ENCODE peak calls at places on chromosomes 13 and 19, in four cellular contexts. Z is CD8-positive, alpha-beta memory T cell; V is heart right ventricle; Y is esophagus muscularis mucosa. N is an unnamed sample.

GRCh38 chr13:106232680-106233079 is 302.8 kb downstream of the EFNB2 start:
- DNase-seq in Z (no peak), V (no peak), Y (no peak), N (no peak)

GRCh38 chr13:107473255-107473654 is 742.1 kb downstream of the LIG4 start:
- DNase-seq in Y (no peak), Z (no peak), V (no peak), N (no peak)

GRCh38 chr13:107234315-107234714 is 666.4 kb upstream of the ARGLU1 start:
- DNase-seq in V (no peak), Z (no peak), Y (no peak), N (no peak)

GRCh38 chr13:114100446-114101320 is 31.7 kb downstream of the RASA3 start:
- DNase-seq in Z (no peak), Y (no peak), V (peak; percentile 28), N (peak; percentile 23)

GRCh38 chr19:39733841-39734240 is 4.0 kb downstream of the CLC start:
- DNase-seq in Z (no peak), V (no peak), Y (no peak), N (no peak)

GRCh38 chr19:6772028-6772865 is at the start of gene VAV1:
- DNase-seq in Z (peak; percentile 74), Y (no peak), V (peak; percentile 61), N (no peak)

GRCh38 chr13:81395368-81395767 is 1054.4 kb upstream of the SPRY2 start:
- DNase-seq in Y (no peak), V (no peak), Z (no peak), N (no peak)

GRCh38 chr13:43878897-43879322 is 630 bp downstream of the CCDC122 start:
- DNase-seq in Z (no peak), Y (peak; percentile 92), V (peak; percentile 78), N (peak; percentile 65)

GRCh38 chr19:30116530-30116929 is 174.5 kb downstream of the URI1 start:
- DNase-seq in Y (no peak), Z (no peak), V (no peak), N (no peak)
- H3K27me3 ChIP-seq in Y (no peaks in the 10 kb centered on the region), Z (no peaks in the 10 kb centered on the region), V (no peaks in the 10 kb centered on the region), N (no peaks in the 10 kb centered on the region)

GRCh38 chr13:99304541-99304940 is 2.7 kb downstream of the GPR183 start:
- DNase-seq in Y (no peak), Z (no peak), V (no peak), N (no peak)
- H3K4me3 ChIP-seq in Y (no peak overlapping the region), Z (peak overlapping the region; percentile 50), V (no peak overlapping the region), N (no peak overlapping the region)

DNA sequence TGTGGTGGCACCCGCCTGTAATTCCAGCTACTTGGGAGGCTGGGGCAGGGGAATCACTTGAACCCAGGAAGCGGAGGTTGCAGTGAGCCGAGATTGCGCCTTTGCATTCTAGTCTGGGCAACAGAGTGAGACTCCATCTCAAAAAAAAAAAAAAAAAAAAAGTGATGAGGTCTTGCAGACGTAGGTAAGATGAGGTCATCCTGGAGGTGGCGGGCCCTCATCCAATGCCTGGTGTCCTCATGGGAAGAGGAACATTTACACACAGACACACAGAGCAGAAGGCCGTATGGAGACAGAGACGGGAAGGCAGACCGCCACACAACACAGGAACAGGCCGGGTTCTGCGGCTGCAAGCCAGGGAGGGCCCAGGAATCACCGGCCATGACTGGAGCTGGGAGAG is 4.4 kb downstream of the CACTIN start:
- DNase-seq in V (no peak), Y (no peak), Z (no peak), N (no peak)
- H3K4me1 ChIP-seq in V (peaks cover 20% of the 10 kb centered on the region), Y (peaks cover 63% of the 10 kb centered on the region), Z (peaks cover 21% of the 10 kb centered on the region), N (no peaks in the 10 kb centered on the region)

GRCh38 chr19:51293571-51294210 is 17.8 kb upstream of the IGLON5 start:
- DNase-seq in Y (no peak), Z (no peak), V (no peak), N (no peak)
- H3K27me3 ChIP-seq in Y (no peaks in the 10 kb centered on the region), Z (no peaks in the 10 kb centered on the region), V (no peaks in the 10 kb centered on the region), N (no peaks in the 10 kb centered on the region)

GRCh38 chr13:20461860-20462532 is 63.7 kb downstream of the CRYL1 start:
- DNase-seq in V (peak; percentile 30), Z (no peak), Y (peak; percentile 31), N (no peak)

GRCh38 chr13:20461481-20461859 is 64.2 kb downstream of the CRYL1 start:
- DNase-seq in V (no peak), Z (no peak), Y (peak; percentile 80), N (no peak)

GRCh38 chr13:20460744-20461143 is 64.9 kb downstream of the CRYL1 start:
- DNase-seq in Y (peak; percentile 74), Z (no peak), V (no peak), N (no peak)

GRCh38 chr13:20462533-20462915 is 63.1 kb downstream of the CRYL1 start:
- DNase-seq in V (no peak), Y (no peak), Z (no peak), N (no peak)

GRCh38 chr13:20462921-20463320 is 62.7 kb downstream of the CRYL1 start:
- DNase-seq in Y (peak; percentile 55), Z (no peak), V (peak; percentile 34), N (no peak)
- H3K4me3 ChIP-seq in Y (no peak overlapping the region), Z (no peak overlapping the region), V (no peak overlapping the region), N (no peak overlapping the region)

DNA sequence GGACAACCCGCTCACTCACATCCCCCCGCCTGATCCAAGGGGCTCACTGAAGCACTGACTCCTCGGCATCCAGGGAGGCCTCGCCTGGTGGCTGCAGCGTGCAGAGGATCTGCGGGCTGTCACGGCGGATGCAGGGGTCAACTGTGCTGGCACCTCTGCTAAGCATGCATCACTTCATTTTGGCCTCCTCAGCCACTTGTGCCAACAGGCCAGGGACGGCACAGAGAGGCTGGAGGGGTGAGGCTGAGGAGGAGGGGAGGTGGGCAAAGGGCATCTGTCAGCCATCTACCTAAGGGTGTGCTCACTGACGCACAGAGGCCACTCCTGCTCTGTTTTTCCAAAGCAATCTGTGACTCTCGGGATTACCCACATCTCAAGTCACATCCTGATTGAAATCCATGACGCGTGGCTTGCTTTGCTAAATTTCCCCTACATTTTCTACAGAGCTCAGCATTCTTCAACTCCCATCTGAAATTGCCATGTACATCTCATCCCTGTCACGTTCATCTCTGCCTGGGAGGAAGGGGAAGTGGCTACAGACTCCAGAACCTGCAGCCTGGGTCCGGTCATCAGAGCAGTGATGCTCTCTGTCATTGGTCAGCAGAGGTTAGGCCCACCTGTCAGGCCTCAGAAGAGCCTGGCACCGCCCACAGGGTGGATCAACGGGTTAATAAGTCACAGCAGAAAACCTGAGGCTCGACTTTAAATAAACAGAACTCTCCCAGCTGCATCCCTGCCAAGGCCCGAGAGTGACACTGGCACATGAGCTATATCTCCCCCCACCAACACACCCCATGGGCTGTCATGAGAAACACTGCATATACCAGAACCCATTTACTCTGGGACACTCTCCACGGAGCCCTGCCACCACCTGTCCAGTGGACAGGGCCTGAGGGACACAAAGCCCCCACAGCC is 17.6 kb downstream of the ELL start:
- DNase-seq in Y (no peak), V (no peak), Z (no peak), N (peak; percentile 80)
- H3K4me1 ChIP-seq in Y (peaks cover 100% of the 10 kb centered on the region), V (peaks cover 98% of the 10 kb centered on the region), Z (peaks cover 97% of the 10 kb centered on the region), N (peaks cover 43% of the 10 kb centered on the region)

GRCh38 chr13:112071011-112071901 is 4.3 kb downstream of the SOX1 start:
- DNase-seq in Z (no peak), Y (no peak), V (no peak), N (no peak)

GRCh38 chr13:112072531-112073244 is 5.7 kb downstream of the SOX1 start:
- DNase-seq in Z (no peak), V (peak; percentile 13), Y (no peak), N (no peak)

GRCh38 chr13:112069727-112070300 is 2.9 kb downstream of the SOX1 start:
- DNase-seq in V (no peak), Y (peak; percentile 31), Z (no peak), N (no peak)

GRCh38 chr13:112073245-112074138 is 6.5 kb downstream of the SOX1 start:
- DNase-seq in Z (no peak), Y (no peak), V (no peak), N (peak; percentile 17)

DNA sequence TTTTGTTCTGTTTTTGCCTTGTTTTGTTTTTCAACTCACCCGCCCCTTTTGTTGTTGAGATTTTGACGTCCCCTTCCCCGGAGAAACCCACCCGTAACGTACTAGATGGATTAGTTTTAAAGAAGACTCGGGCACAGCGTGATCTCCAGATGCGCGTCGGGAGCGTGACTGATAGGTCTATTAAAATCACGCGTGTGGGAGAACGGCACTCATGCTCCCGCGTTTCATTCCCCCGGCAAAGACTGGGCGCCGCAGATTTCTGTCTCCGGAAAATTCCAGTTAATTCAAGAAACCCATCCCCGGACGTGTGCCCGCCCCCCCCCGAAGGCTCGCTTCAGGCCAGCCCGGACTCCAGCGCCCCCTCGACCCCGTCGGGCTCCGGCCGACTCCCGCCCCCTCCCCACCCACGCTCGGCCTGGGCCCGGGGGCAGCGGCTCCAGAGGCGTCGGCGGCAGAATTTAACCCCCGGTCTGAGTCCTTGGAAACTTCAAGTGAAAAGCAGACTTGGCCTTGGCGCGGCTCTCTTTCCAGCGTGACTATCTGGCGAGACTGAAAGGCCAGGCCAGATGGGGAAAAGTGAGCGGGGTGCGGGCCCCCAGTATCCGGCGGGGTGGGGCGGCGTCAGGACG is 5.1 kb downstream of the SOX1 start:
- DNase-seq in Z (no peak), V (no peak), Y (no peak), N (no peak)
- H3K27me3 ChIP-seq in Z (peaks cover 42% of the 10 kb centered on the region), V (peaks cover 77% of the 10 kb centered on the region), Y (peaks cover 77% of the 10 kb centered on the region), N (peaks cover 2% of the 10 kb centered on the region)

GRCh38 chr19:1239796-1240737 is 1.5 kb upstream of the ATP5F1D start:
- DNase-seq in Z (peak; percentile 94), V (peak; percentile 92), Y (no peak), N (peak; percentile 94)
- H3K4me3 ChIP-seq in Z (no peak overlapping the region), V (peak overlapping the region; percentile 84), Y (peak overlapping the region; percentile 43), N (peak overlapping the region; percentile 45)

DNA sequence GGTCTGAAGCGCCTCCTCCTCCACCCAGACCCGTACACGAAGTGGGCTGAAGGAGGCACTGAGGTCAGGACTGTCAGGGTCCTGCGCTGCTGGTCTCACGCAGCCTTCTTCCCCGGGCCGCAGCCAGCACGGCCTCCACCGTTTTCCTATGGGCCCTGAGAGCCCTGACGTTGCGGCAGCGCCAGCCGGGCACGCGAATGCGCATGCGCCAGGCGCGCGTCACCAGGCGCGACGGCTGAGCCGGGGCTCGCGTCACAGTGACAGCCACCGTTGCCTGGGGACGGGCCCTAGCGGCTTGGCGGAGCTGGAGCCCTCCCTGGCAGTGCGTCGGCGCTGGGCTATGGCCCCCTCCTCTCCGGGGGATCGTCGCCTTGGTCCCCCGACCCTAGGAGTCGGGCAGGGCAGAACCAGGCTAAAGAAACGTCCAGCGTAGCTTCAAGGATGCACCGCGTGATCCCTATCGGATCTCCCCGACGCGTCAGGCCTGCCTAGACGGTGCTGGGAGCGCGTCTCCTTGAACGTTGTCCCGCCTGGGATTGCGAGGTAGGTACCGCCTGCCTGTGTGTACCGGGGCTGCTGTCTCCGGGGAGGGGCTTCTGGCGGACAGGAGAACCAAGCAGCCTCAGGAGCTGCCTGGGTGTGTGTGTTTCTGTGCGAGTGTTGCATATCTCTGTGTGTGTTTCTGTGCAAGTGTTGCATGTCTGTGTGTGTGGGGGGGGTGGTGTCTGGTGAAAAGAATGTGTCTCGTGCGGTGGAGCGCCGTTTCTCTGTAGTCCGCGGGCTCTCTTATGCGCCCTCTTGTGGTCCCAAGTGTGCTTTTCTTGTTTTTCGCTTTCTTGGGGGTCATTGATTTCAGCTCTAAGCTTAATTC is 43.2 kb downstream of the ZNF571 start:
- DNase-seq in Y (no peak), Z (peak; percentile 32), V (peak; percentile 64), N (no peak)
- H3K4me1 ChIP-seq in Y (no peaks in the 10 kb centered on the region), Z (no peaks in the 10 kb centered on the region), V (no peaks in the 10 kb centered on the region), N (no peaks in the 10 kb centered on the region)